ENCODE peak calls at places on chromosome 12, in eight cellular contexts. Y is GM03348, X is cardiac muscle cell, Q is HFFc6, A is heart right ventricle, G is GM13977, C is PC-3, U is stromal cell of bone marrow. F is an unnamed sample.

GRCh38 chr12:6613776-6614512 is 6.8 kb upstream of the CHD4 start:
- DNase-seq in U (peak), G (peak), Y (peak), C (peak), A (peak), Q (peak), X (peak), F (peak)

GRCh38 chr12:55717397-55718007 is 1.7 kb downstream of the BLOC1S1 start:
- DNase-seq in Y (no peak), U (no peak), A (no peak), G (no peak), C (peak), Q (peak), X (no peak), F (no peak)

GRCh38 chr12:21773799-21774198 is 707 bp downstream of the KCNJ8 start:
- DNase-seq in Q (no peak), Y (peak), A (no peak), G (no peak), X (no peak), U (no peak), C (no peak), F (no peak)

GRCh38 chr12:460301-461230 is 827 bp downstream of the B4GALNT3 start:
- DNase-seq in C (no peak), A (peak), U (no peak), Y (peak), X (peak), G (peak), Q (no peak), F (no peak)

GRCh38 chr12:112573151-112573550 is 154.4 kb downstream of the PTPN11 start:
- DNase-seq in A (no peak), U (no peak), Q (no peak), C (no peak), X (no peak), G (no peak), Y (no peak), F (no peak)

GRCh38 chr12:4270016-4270669 is 3.4 kb upstream of the CCND2 start:
- DNase-seq in X (no peak), G (no peak), A (no peak), C (no peak), Y (no peak), Q (no peak), U (no peak), F (no peak)

GRCh38 chr12:5395443-5396401 is 36.2 kb upstream of the NTF3 start:
- DNase-seq in Y (no peak), A (no peak), Q (no peak), X (no peak), U (no peak), G (no peak), C (no peak), F (peak)

GRCh38 chr12:65123435-65124063 is 2.4 kb upstream of the WIF1 start:
- DNase-seq in C (peak), Y (peak), Q (peak), G (peak), A (no peak), X (peak), U (peak), F (peak)

GRCh38 chr12:3712209-3712992 is 40.5 kb downstream of the CRACR2A start:
- DNase-seq in A (no peak), U (peak), C (no peak), Q (no peak), X (no peak), Y (no peak), G (no peak), F (no peak)

GRCh38 chr12:3036901-3037600 is 40.1 kb upstream of the TSPAN9 start:
- DNase-seq in G (no peak), C (no peak), X (no peak), U (no peak), A (no peak), Y (no peak), Q (no peak), F (no peak)

GRCh38 chr12:9669534-9669933 is at the start of gene CLEC2D:
- DNase-seq in C (no peak), Y (no peak), G (peak), A (no peak), U (no peak), Q (no peak), X (no peak), F (no peak)

GRCh38 chr12:76623929-76624328 is 64.4 kb upstream of the OSBPL8 start:
- DNase-seq in C (peak), G (no peak), X (no peak), Y (peak), Q (peak), U (peak), A (no peak), F (no peak)

GRCh38 chr12:67377541-67377940 is 108.4 kb downstream of the CAND1 start:
- DNase-seq in U (no peak), Y (no peak), Q (no peak), G (no peak), A (no peak), X (no peak), C (no peak), F (no peak)

GRCh38 chr12:121930862-121931261 is 12.5 kb downstream of the CFAP251 start:
- DNase-seq in C (no peak), Q (no peak), G (no peak), Y (no peak), U (no peak), A (no peak), X (no peak), F (no peak)

GRCh38 chr12:59084758-59085383 is 164.6 kb upstream of the LRIG3 start:
- DNase-seq in U (no peak), C (no peak), Q (no peak), G (no peak), X (peak), A (no peak), Y (peak), F (peak)

GRCh38 chr12:33450480-33450879 is 10.9 kb upstream of the SYT10 start:
- DNase-seq in G (no peak), Y (no peak), C (no peak), X (no peak), U (no peak), A (no peak), Q (no peak), F (no peak)

GRCh38 chr12:115451785-115452736 is 768.1 kb upstream of the TBX3 start:
- DNase-seq in X (peak), Y (peak), A (peak), U (no peak), G (peak), Q (no peak), C (peak), F (peak)